ENCODE peak calls at places on chromosomes 1 and 21, in four cellular contexts. U is HL-60; H is CD8-positive, alpha-beta T cell; J is endodermal cell. E is an unnamed sample.

GRCh38 chr1:64745986-64746940 is 1.4 kb downstream of the RAVER2 start:
- DNase-seq in U (peak; percentile 63), H (no peak), J (no peak), E (no peak)

GRCh38 chr21:38811257-38811656 is 5.5 kb downstream of the ETS2 start:
- DNase-seq in U (no peak), H (no peak), J (no peak), E (peak; percentile 67)

GRCh38 chr1:30474818-30475200 is 248.6 kb downstream of the MATN1 start:
- DNase-seq in U (no peak), H (no peak), J (no peak), E (no peak)

GRCh38 chr1:10784998-10785854 is 11.2 kb downstream of the CASZ1 start:
- DNase-seq in U (no peak), H (no peak), J (no peak), E (no peak)

GRCh38 chr1:42142894-42143675 is 10.1 kb upstream of the GUCA2B start:
- DNase-seq in U (peak; percentile 50), H (no peak), J (peak; percentile 37), E (no peak)

GRCh38 chr1:153678519-153679336 is at the start of gene NPR1:
- DNase-seq in U (no peak), H (no peak), J (peak; percentile 83), E (no peak)

GRCh38 chr1:67680486-67680885 is 4.5 kb upstream of the GADD45A start:
- DNase-seq in U (no peak), H (no peak), J (no peak), E (no peak)

GRCh38 chr1:221998186-221998612 is 256.3 kb upstream of the DUSP10 start:
- DNase-seq in U (no peak), H (no peak), J (no peak), E (no peak)

GRCh38 chr1:180674603-180675530 is 43.0 kb downstream of the XPR1 start:
- DNase-seq in U (no peak), H (no peak), J (no peak), E (peak; percentile 30)

GRCh38 chr1:175278729-175279128 is 86.2 kb upstream of the KIAA0040 start:
- DNase-seq in U (no peak), H (no peak), J (no peak), E (no peak)

GRCh38 chr1:98325646-98326441 is 335.7 kb upstream of the SNX7 start:
- DNase-seq in U (no peak), H (no peak), J (no peak), E (peak; percentile 42)

GRCh38 chr1:159122005-159122621 is 45.5 kb upstream of the AIM2 start:
- DNase-seq in U (no peak), H (no peak), J (no peak), E (no peak)

GRCh38 chr21:18253252-18253651 is 8.6 kb downstream of the CHODL start:
- DNase-seq in U (no peak), H (no peak), J (no peak), E (no peak)

GRCh38 chr1:29786195-29786594 is 549.9 kb downstream of the PTPRU start:
- DNase-seq in U (no peak), H (no peak), J (no peak), E (no peak)

GRCh38 chr1:64309468-64309867 is 106.0 kb downstream of the UBE2U start:
- DNase-seq in U (no peak), H (no peak), J (no peak), E (no peak)

GRCh38 chr1:182355718-182356098 is 35.9 kb downstream of the GLUL start:
- DNase-seq in U (no peak), H (no peak), J (no peak), E (no peak)

GRCh38 chr1:71049951-71050598 is 2.5 kb upstream of the PTGER3 start:
- DNase-seq in U (peak; percentile 44), H (no peak), J (peak; percentile 49), E (peak; percentile 50)

GRCh38 chr1:150575518-150576366 is 3.7 kb downstream of the MCL1 start:
- DNase-seq in U (no peak), H (no peak), J (no peak), E (no peak)

GRCh38 chr1:19476440-19477190 is 8.7 kb downstream of the CAPZB start:
- DNase-seq in U (peak; percentile 82), H (no peak), J (no peak), E (no peak)

GRCh38 chr1:2358072-2358471 is 33.3 kb downstream of the MORN1 start:
- DNase-seq in U (no peak), H (no peak), J (no peak), E (no peak)

GRCh38 chr1:166978795-166979194 is 3.5 kb upstream of the ILDR2 start:
- DNase-seq in U (no peak), H (no peak), J (no peak), E (no peak)

GRCh38 chr1:146019225-146020057 is 2.1 kb downstream of the HJV start:
- DNase-seq in U (no peak), H (no peak), J (peak; percentile 81), E (no peak)

GRCh38 chr21:32411366-32412161 is 942 bp upstream of the EVA1C start:
- DNase-seq in U (no peak), H (peak; percentile 55), J (peak; percentile 71), E (no peak)

GRCh38 chr1:23799255-23799569 is 1.3 kb downstream of the GALE start:
- DNase-seq in U (no peak), H (no peak), J (no peak), E (no peak)
- H3K27ac ChIP-seq in U (peak overlapping the region; percentile 93), H (no peak overlapping the region), J (no peak overlapping the region), E (peak overlapping the region; percentile 67)

GRCh38 chr1:35192853-35193664 is at the start of gene SFPQ:
- DNase-seq in U (peak; percentile 99), H (peak; percentile 96), J (peak; percentile 99), E (peak; percentile 99)
- TF ChIP-seq CTCF in U (no peak), H (no peak), J (no peak), E (no peak)

DNA sequence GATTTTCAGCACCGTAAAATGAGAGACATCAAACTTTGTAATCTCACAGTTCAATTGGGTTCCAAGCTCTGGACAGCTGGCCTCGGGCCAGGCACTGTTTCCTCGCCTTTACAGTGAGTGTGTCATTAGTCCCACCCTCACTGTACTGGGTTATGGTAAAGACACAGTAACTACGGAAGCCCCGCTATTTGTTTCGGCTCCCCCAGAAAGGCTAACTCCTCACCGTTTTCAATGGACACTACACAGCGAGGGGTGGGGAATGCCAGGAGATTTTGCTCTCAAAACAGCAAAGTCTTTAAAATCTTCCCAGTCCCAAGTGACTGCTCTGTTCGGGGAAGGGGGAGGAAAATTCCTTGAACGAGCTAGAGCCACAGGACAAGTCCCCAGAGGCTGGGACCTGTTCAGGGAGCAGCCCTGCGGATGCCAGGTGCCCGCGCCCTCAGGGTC is 757 bp upstream of the SPSB1 start:
- DNase-seq in U (no peak), H (no peak), J (peak; percentile 68), E (no peak)
- H3K4me3 ChIP-seq in U (no peak overlapping the region), H (no peak overlapping the region), J (peak overlapping the region; percentile 73), E (peak overlapping the region; percentile 63)

GRCh38 chr1:212595787-212596714 is 12.5 kb upstream of the ATF3 start:
- DNase-seq in U (peak; percentile 24), H (no peak), J (peak; percentile 71), E (peak; percentile 93)
- H3K27ac ChIP-seq in U (no peak overlapping the region), H (peak overlapping the region; percentile 26), J (no peak overlapping the region), E (peak overlapping the region; percentile 100)

DNA sequence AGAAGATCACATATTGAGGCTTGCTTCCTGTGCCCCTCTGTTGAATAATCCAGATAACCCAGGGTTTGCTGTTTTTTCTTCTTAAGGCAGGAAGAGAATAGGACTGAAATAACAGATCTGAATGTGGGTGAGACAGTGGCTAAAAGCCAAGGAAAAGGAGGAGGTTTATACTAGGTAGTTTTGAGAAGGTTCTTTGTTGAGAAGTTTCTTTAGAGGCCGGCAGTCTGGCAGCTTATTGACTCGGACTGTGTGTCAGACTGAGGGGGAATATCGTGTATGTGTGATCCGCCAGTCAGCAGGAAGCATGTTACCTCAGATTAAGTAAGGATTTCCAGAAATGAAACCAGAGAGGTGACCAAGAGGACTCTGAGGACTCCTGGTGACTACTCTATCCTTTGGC is 119.8 kb downstream of the PLA2G4A start:
- DNase-seq in U (no peak), H (no peak), J (no peak), E (no peak)
- TF ChIP-seq CTCF in U (no peak), H (no peak), J (no peak), E (no peak)

GRCh38 chr1:234309598-234310459 is 63.4 kb upstream of the COA6 start:
- DNase-seq in U (peak; percentile 60), H (peak; percentile 62), J (peak; percentile 91), E (no peak)
- H3K4me3 ChIP-seq in U (no peak overlapping the region), H (no peak overlapping the region), J (no peak overlapping the region), E (no peak overlapping the region)